ENCODE peak calls at places on chromosomes 1 and 21, in four cellular contexts. O is substantia nigra, Y is HepG2, W is ascending aorta. N is an unnamed sample.

GRCh38 chr1:179926494-179927205 is 28.0 kb upstream of the CEP350 start:
- DNase-seq in Y (no peak), O (no peak), W (no peak), N (no peak)

GRCh38 chr1:2975466-2976179 is 45.6 kb upstream of the ACTRT2 start:
- DNase-seq in Y (no peak), O (no peak), W (no peak), N (no peak)

GRCh38 chr21:14740692-14741091 is 194.6 kb upstream of the SAMSN1 start:
- DNase-seq in O (no peak), W (no peak), Y (no peak), N (no peak)

GRCh38 chr1:212466913-212467650 is 34.4 kb downstream of the NENF start:
- DNase-seq in W (no peak), O (no peak), Y (no peak), N (no peak)

GRCh38 chr1:213138892-213139291 is 87.9 kb downstream of the RPS6KC1 start:
- DNase-seq in Y (no peak), O (no peak), W (no peak), N (no peak)

GRCh38 chr1:34786521-34787325 is 5.7 kb downstream of the GJB3 start:
- DNase-seq in W (no peak), Y (peak; percentile 54), O (peak; percentile 32), N (peak; percentile 75)

GRCh38 chr1:182684128-182684828 is at the start of gene RGS8:
- DNase-seq in O (no peak), W (no peak), Y (no peak), N (no peak)

GRCh38 chr1:180953791-180954721 is 41.4 kb downstream of the KIAA1614 start:
- DNase-seq in W (no peak), Y (peak; percentile 31), O (peak; percentile 21), N (peak; percentile 68)

GRCh38 chr1:52632732-52633290 is at the start of gene SHISAL2A:
- DNase-seq in W (no peak), Y (no peak), O (no peak), N (peak; percentile 18)

GRCh38 chr1:28123461-28123961 is 35.1 kb upstream of the EYA3 start:
- DNase-seq in Y (no peak), W (no peak), O (no peak), N (no peak)

GRCh38 chr1:184166495-184166894 is 115.0 kb downstream of the TSEN15 start:
- DNase-seq in W (no peak), Y (no peak), O (no peak), N (no peak)

GRCh38 chr1:244012232-244012631 is 38.9 kb upstream of the ZBTB18 start:
- DNase-seq in Y (no peak), W (no peak), O (no peak), N (no peak)

GRCh38 chr1:110119843-110120242 is 7.6 kb downstream of the UBL4B start:
- DNase-seq in O (no peak), Y (no peak), W (no peak), N (peak; percentile 45)

GRCh38 chr1:119422631-119423030 is 7.7 kb downstream of the HSD3B2 start:
- DNase-seq in Y (no peak), O (no peak), W (no peak), N (no peak)

GRCh38 chr1:201362906-201363305 is 14.6 kb downstream of the TNNT2 start:
- DNase-seq in Y (no peak), O (no peak), W (no peak), N (no peak)

GRCh38 chr1:15242766-15243165 is 4.3 kb upstream of the FHAD1 start:
- DNase-seq in Y (no peak), W (no peak), O (no peak), N (no peak)

GRCh38 chr1:199918196-199918789 is 109.2 kb upstream of the NR5A2 start:
- DNase-seq in W (no peak), O (no peak), Y (no peak), N (no peak)

GRCh38 chr1:27879374-27880082 is 7.2 kb downstream of the THEMIS2 start:
- DNase-seq in W (no peak), Y (no peak), O (no peak), N (no peak)

GRCh38 chr1:97047412-97047793 is 325.8 kb downstream of the PTBP2 start:
- DNase-seq in Y (no peak), W (no peak), O (no peak), N (no peak)

GRCh38 chr1:97056386-97056785 is 334.8 kb downstream of the PTBP2 start:
- DNase-seq in O (no peak), W (no peak), Y (no peak), N (no peak)

GRCh38 chr1:97050501-97050900 is 328.9 kb downstream of the PTBP2 start:
- DNase-seq in O (no peak), Y (no peak), W (no peak), N (no peak)

GRCh38 chr1:97051823-97052222 is 330.2 kb downstream of the PTBP2 start:
- DNase-seq in W (no peak), O (no peak), Y (no peak), N (no peak)

GRCh38 chr1:97053275-97053674 is 331.7 kb downstream of the PTBP2 start:
- DNase-seq in O (no peak), Y (no peak), W (no peak), N (no peak)
- H3K27ac ChIP-seq in O (no peak overlapping the region), Y (no peak overlapping the region), W (no peak overlapping the region), N (no peak overlapping the region)

DNA sequence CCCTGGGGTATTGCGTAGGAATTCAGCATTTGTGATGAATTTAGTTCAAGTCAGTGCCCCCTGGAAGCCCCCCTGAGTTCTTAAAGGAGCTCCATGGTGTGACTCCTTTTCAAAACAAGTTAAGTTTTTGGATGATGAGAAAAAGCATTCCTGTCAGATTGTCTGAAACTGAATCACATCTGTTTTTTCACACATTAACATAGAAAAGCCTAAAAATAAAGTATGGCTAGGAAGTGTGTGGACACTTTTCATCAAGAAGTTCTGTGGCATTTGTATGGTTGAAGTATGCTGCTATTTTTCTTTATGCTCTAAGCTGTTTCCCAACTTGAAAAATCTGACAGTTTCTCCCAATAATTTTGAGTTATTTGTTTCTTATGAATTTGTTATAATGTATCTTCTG is 33.7 kb downstream of the PRDM2 start:
- DNase-seq in Y (no peak), O (no peak), W (no peak), N (no peak)
- H3K27ac ChIP-seq in Y (no peak overlapping the region), O (no peak overlapping the region), W (peak overlapping the region; percentile 12), N (no peak overlapping the region)

DNA sequence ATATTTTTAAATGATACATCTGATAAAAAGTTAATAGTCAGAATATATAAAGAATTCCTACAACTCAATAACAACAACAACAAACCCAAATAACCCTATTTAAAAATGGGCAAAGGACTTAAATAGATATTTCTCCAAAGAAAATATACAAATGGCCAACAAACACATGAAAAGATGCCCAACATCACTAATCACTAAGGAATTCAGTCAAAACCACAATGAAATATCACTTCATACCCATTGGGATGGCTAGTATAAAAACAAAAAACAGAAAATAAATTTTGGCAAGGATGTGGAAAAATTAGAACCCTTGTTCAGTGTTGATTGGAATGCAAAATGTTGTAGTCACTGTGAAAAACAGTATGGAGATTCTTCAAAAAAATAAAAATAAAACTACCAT is 184.8 kb upstream of the RAB4A start:
- DNase-seq in W (no peak), O (no peak), Y (no peak), N (no peak)
- H3K27ac ChIP-seq in W (peak overlapping the region; percentile 79), O (no peak overlapping the region), Y (no peak overlapping the region), N (no peak overlapping the region)

DNA sequence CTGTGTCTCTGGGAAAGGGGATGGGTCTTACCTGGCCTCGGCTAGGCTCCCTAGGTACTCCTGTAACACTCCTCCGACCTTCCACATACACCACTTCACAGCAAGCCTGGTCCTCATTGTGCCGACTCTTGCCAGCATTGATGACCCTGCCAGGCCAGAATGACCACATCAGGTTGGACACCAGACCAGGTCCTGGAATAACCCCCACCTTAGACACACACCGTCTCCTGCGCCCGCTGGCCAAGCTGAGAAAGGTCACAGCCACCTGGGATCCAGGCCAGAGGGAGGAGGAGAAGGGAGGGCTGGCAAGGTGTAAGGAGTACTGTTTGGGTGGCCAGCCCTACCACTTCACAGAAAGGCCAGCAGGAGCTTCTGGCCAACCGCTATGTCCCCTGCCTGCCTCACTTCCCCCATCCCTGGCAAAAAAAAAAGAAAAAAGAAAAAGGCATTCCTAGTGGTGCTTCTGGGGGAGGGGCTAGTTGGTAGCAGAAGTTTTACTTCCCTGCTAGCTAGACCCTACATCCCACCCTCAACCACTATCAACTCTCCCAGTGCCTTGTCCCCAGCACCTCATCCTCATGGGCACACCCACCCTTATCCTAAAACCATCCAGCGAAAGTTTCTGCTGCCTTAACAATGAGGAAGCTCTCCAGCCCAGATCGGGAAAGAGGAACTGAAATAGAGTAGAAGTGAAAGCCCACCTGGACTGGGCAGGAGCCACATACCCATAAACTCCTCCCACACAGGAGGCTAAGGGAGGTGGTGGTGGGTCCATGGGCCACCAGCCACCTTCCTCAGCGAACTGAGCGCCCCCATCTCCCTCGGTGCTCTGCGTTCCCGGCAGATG is 1.4 kb downstream of the PPM1J start:
- DNase-seq in W (no peak), Y (no peak), O (no peak), N (peak; percentile 28)
- H3K27ac ChIP-seq in W (peak overlapping the region; percentile 55), Y (no peak overlapping the region), O (no peak overlapping the region), N (no peak overlapping the region)

GRCh38 chr1:174800951-174801350 is 198.8 kb upstream of the CACYBP start:
- DNase-seq in W (no peak), Y (no peak), O (no peak), N (no peak)

GRCh38 chr1:174800221-174800791 is 199.4 kb upstream of the CACYBP start:
- DNase-seq in O (peak; percentile 47), W (no peak), Y (no peak), N (peak; percentile 23)

GRCh38 chr1:174795806-174796205 is 203.9 kb upstream of the CACYBP start:
- DNase-seq in Y (no peak), O (no peak), W (no peak), N (no peak)

GRCh38 chr1:174797398-174797797 is 202.3 kb upstream of the CACYBP start:
- DNase-seq in W (no peak), O (no peak), Y (no peak), N (no peak)

GRCh38 chr1:174799136-174799479 is 200.6 kb upstream of the CACYBP start:
- DNase-seq in W (no peak), Y (no peak), O (no peak), N (no peak)
- H3K27ac ChIP-seq in W (peak overlapping the region; percentile 24), Y (no peak overlapping the region), O (peak overlapping the region; percentile 77), N (peak overlapping the region; percentile 74)

DNA sequence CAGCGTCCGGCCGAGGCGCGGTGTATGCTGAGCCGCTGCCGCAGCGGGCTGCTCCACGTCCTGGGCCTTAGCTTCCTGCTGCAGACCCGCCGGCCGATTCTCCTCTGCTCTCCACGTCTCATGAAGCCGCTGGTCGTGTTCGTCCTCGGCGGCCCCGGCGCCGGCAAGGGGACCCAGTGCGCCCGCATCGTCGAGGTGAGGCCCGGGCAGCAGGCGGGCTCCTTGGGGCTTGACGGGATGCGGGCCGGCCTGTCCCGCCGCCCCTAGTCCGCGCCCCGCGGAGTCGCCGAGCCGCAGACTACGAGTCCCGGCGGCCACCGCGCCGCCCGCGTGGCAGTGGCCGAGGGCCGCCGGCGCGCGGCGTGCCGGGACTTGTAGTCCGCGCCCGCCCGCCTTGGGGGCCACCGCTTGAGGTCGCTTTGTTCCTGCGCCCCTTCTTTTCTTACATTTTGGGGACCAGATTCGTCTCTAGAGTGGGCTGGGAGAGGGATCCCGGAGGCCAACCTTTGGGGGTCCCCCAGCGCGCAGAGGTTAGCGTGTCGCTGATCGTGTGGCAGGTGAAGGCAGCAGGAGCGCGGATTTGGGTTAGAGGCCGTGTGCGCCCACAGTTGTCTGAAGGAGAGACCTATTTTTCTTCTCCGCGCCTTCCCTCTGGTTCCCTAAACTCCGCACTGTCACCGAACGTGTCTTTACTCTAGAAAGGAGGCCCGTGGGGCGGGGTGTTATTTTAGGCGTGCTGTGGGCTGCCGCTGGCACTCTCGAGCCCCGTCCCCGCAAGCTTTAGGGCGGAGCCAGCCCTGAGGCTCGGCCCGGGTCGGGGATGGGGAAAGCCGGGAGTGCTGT is 553 bp downstream of the CMPK1 start:
- DNase-seq in Y (peak; percentile 58), O (peak; percentile 78), W (peak; percentile 31), N (peak; percentile 92)
- H3K27ac ChIP-seq in Y (peak overlapping the region; percentile 99), O (peak overlapping the region; percentile 95), W (peak overlapping the region; percentile 100), N (peak overlapping the region; percentile 99)

GRCh38 chr1:162535501-162535900 is 26.0 kb upstream of the UAP1 start:
- DNase-seq in O (no peak), Y (no peak), W (no peak), N (no peak)
- H3K27ac ChIP-seq in O (no peak overlapping the region), Y (no peak overlapping the region), W (no peak overlapping the region), N (no peak overlapping the region)

N was measured in small intestine.